ENCODE peak calls at places on chromosome 18, in ten cellular contexts. W is frontal cortex; M is activated CD8-positive, alpha-beta T cell treated with anti-CD3 and anti-CD28 coated beads, Interleukin-2, amount 10 ng/mL, durations not matched to agents 7 days and 5 days; X is ELR; Z is cardiac muscle cell; V is A172; K is activated CD4-positive, alpha-beta T cell treated with anti-CD3 and anti-CD28 coated beads, Interleukin-2, amount 10 ng/mL, durations not matched to agents 7 days and 5 days; G is AG10803; T is T-helper 1 cell; O is stimulated activated CD8-positive, alpha-beta memory T cell treated with anti-CD3 and anti-CD28 coated beads, Interleukin-12 subunit alpha, Interleukin-12 subunit beta, amount 100 ng/mL, for 1 hour. Y is an unnamed sample.

GRCh38 chr18:46333371-46334199 is 229.4 kb downstream of the HAUS1 start:
- DNase-seq in W (peak; percentile 74), M (peak; percentile 45), X (no peak), Z (peak; percentile 74), V (no peak), K (peak; percentile 13), G (peak; percentile 5), T (no peak), O (no peak), Y (peak; percentile 49)

GRCh38 chr18:76756491-76757288 is 65.7 kb upstream of the ZNF236 start:
- DNase-seq in W (no peak), M (no peak), X (no peak), Z (no peak), V (no peak), K (no peak), G (peak; percentile 5), T (no peak), O (no peak), Y (no peak)

GRCh38 chr18:54220406-54220805 is 4.1 kb downstream of the MBD2 start:
- DNase-seq in W (no peak), M (no peak), X (no peak), Z (no peak), V (no peak), K (no peak), G (no peak), T (no peak), O (no peak), Y (no peak)

GRCh38 chr18:7164610-7165009 is 47.0 kb upstream of the LAMA1 start:
- DNase-seq in W (no peak), M (no peak), X (peak; percentile 8), Z (no peak), V (no peak), K (no peak), G (peak; percentile 22), T (no peak), O (no peak), Y (no peak)

GRCh38 chr18:23998811-23999210 is 15.7 kb upstream of the TTC39C start:
- DNase-seq in W (no peak), M (no peak), X (no peak), Z (no peak), V (peak; percentile 36), K (no peak), G (no peak), T (no peak), O (no peak), Y (no peak)

GRCh38 chr18:48294894-48295585 is 114.1 kb downstream of the ZBTB7C start:
- DNase-seq in W (no peak), M (peak; percentile 13), X (no peak), Z (no peak), V (no peak), K (no peak), G (no peak), T (no peak), O (no peak), Y (no peak)

GRCh38 chr18:10938241-10938640 is 211.1 kb downstream of the PIEZO2 start:
- DNase-seq in W (no peak), M (no peak), X (no peak), Z (no peak), V (no peak), K (no peak), G (no peak), T (no peak), O (no peak), Y (no peak)

GRCh38 chr18:32956591-32957310 is 183.9 kb upstream of the KLHL14 start:
- DNase-seq in W (no peak), M (no peak), X (no peak), Z (peak; percentile 23), V (peak; percentile 1), K (no peak), G (peak; percentile 7), T (no peak), O (no peak), Y (no peak)

GRCh38 chr18:79068299-79068945 is 772 bp upstream of the ATP9B start:
- DNase-seq in W (no peak), M (peak; percentile 57), X (no peak), Z (no peak), V (no peak), K (peak; percentile 52), G (peak; percentile 16), T (peak; percentile 37), O (no peak), Y (peak; percentile 47)

GRCh38 chr18:59651071-59651470 is 46.2 kb downstream of the CCBE1 start:
- DNase-seq in W (no peak), M (no peak), X (no peak), Z (no peak), V (no peak), K (no peak), G (no peak), T (no peak), O (no peak), Y (no peak)

GRCh38 chr18:79587298-79588125 is 92.1 kb upstream of the CTDP1 start:
- DNase-seq in W (no peak), M (no peak), X (no peak), Z (no peak), V (no peak), K (no peak), G (no peak), T (no peak), O (no peak), Y (no peak)

GRCh38 chr18:3472681-3473544 is 22.9 kb downstream of the TGIF1 start:
- DNase-seq in W (no peak), M (no peak), X (no peak), Z (no peak), V (no peak), K (no peak), G (no peak), T (no peak), O (no peak), Y (no peak)

GRCh38 chr18:62211323-62211828 is 24.3 kb downstream of the RELCH start:
- DNase-seq in W (no peak), M (no peak), X (no peak), Z (no peak), V (no peak), K (no peak), G (no peak), T (no peak), O (no peak), Y (no peak)

GRCh38 chr18:43022874-43023273 is 92.6 kb downstream of the RIT2 start:
- DNase-seq in W (no peak), M (no peak), X (no peak), Z (no peak), V (no peak), K (no peak), G (no peak), T (no peak), O (no peak), Y (no peak)

GRCh38 chr18:58298251-58299134 is 254.5 kb downstream of the NEDD4L start:
- DNase-seq in W (no peak), M (no peak), X (peak; percentile 43), Z (no peak), V (no peak), K (no peak), G (no peak), T (no peak), O (no peak), Y (no peak)

GRCh38 chr18:3692113-3692621 is 242.2 kb downstream of the TGIF1 start:
- DNase-seq in W (no peak), M (no peak), X (no peak), Z (no peak), V (no peak), K (no peak), G (no peak), T (no peak), O (no peak), Y (no peak)

GRCh38 chr18:5057348-5058012 is 139.6 kb downstream of the AKAIN1 start:
- DNase-seq in W (peak; percentile 2), M (peak; percentile 66), X (peak; percentile 30), Z (peak; percentile 87), V (peak; percentile 35), K (peak; percentile 59), G (peak; percentile 47), T (peak; percentile 33), O (peak; percentile 12), Y (peak; percentile 77)

Y was measured in Kasumi-1.